ENCODE peak calls at places on chromosomes 4 and X, in four cellular contexts. J is neural progenitor cell, B is PC-3, M is hepatocyte. V is an unnamed sample.
A peak's percentile ranks its signal among the peaks of the same experiment; 100 is the strongest.

GRCh38 chr4:118991686-118992085 is 103.0 kb downstream of the SYNPO2 start:
- DNase-seq in M (no peak), J (no peak), B (no peak), V (no peak)

GRCh38 chr4:56914336-56914735 is 6.6 kb downstream of the REST start:
- DNase-seq in M (no peak), J (no peak), B (no peak), V (no peak)

GRCh38 chr4:82801910-82802521 is 3.4 kb upstream of the SCD5 start:
- DNase-seq in M (no peak), B (peak; percentile 49), J (no peak), V (peak; percentile 12)

GRCh38 chrX:6226646-6227444 is 1.8 kb downstream of the NLGN4X start:
- DNase-seq in B (no peak), M (peak; percentile 18), J (peak; percentile 48), V (no peak)

GRCh38 chr4:85084371-85085170 is 118.1 kb upstream of the WDFY3 start:
- DNase-seq in J (peak; percentile 81), M (peak; percentile 84), B (peak; percentile 75), V (peak; percentile 63)

GRCh38 chr4:47463235-47463956 is at the start of gene COMMD8:
- DNase-seq in J (peak; percentile 99), M (peak; percentile 100), B (peak; percentile 82), V (peak; percentile 99)

GRCh38 chrX:141468940-141469339 is 115.6 kb downstream of the SPANXA1 start:
- DNase-seq in B (peak; percentile 85), J (no peak), M (no peak), V (no peak)

GRCh38 chrX:129984196-129984962 is 1.9 kb downstream of the BCORL1 start:
- DNase-seq in B (no peak), M (peak; percentile 53), J (peak; percentile 43), V (peak; percentile 14)

GRCh38 chr4:75432683-75433082 is 81.5 kb downstream of the RCHY1 start:
- DNase-seq in B (peak; percentile 43), J (peak; percentile 31), M (peak; percentile 19), V (peak; percentile 21)

GRCh38 chrX:129983575-129984131 is 1.2 kb downstream of the BCORL1 start:
- DNase-seq in B (no peak), J (peak; percentile 74), M (no peak), V (no peak)

GRCh38 chr4:186904104-186904503 is 180.4 kb upstream of the FAT1 start:
- DNase-seq in M (peak; percentile 16), J (no peak), B (peak; percentile 71), V (no peak)

GRCh38 chr4:15659768-15660394 is 4.7 kb upstream of the FBXL5 start:
- DNase-seq in M (peak; percentile 32), J (no peak), B (no peak), V (no peak)

GRCh38 chr4:2923141-2923551 is 40.1 kb downstream of the NOP14 start:
- DNase-seq in M (no peak), B (no peak), J (no peak), V (no peak)

GRCh38 chr4:157045507-157046127 is 30.3 kb upstream of the GLRB start:
- DNase-seq in B (peak; percentile 67), M (peak; percentile 68), J (peak; percentile 61), V (peak; percentile 7)

GRCh38 chr4:577499-578450 is 1.7 kb upstream of the TMEM271 start:
- DNase-seq in B (no peak), M (peak; percentile 57), J (peak; percentile 70), V (no peak)

GRCh38 chr4:6873792-6874461 is 35.7 kb upstream of the TBC1D14 start:
- DNase-seq in J (peak; percentile 80), M (peak; percentile 85), B (peak; percentile 64), V (peak; percentile 79)

GRCh38 chrX:4253092-4253491 is 539.6 kb upstream of the PRKX start:
- DNase-seq in J (no peak), B (no peak), M (no peak), V (peak; percentile 58)

GRCh38 chrX:105191878-105192277 is 28.6 kb downstream of the TEX13A start:
- DNase-seq in B (peak; percentile 59), M (peak; percentile 37), J (peak; percentile 63), V (peak; percentile 3)

GRCh38 chr4:13580018-13580417 is 35.7 kb upstream of the NKX3-2 start:
- DNase-seq in B (no peak), J (no peak), M (no peak), V (no peak)

GRCh38 chr4:2867758-2868491 is 24.3 kb downstream of the ADD1 start:
- DNase-seq in B (no peak), M (peak; percentile 34), J (peak; percentile 64), V (no peak)

GRCh38 chrX:100072286-100072685 is 337.8 kb downstream of the PCDH19 start:
- DNase-seq in J (no peak), M (no peak), B (no peak), V (no peak)

GRCh38 chrX:153526801-153527599 is 9.6 kb downstream of the ATP2B3 start:
- DNase-seq in M (no peak), B (no peak), J (no peak), V (no peak)

GRCh38 chr4:155434904-155435303 is 58.1 kb upstream of the MAP9 start:
- DNase-seq in J (no peak), M (no peak), B (no peak), V (no peak)

GRCh38 chr4:120826449-120826848 is 96.1 kb downstream of the PRDM5 start:
- DNase-seq in B (peak; percentile 11), M (no peak), J (no peak), V (no peak)

GRCh38 chr4:159383569-159383934 is 280.7 kb downstream of the RAPGEF2 start:
- DNase-seq in J (no peak), M (no peak), B (no peak), V (no peak)

GRCh38 chr4:60195256-60195655 is 1004.9 kb upstream of the ADGRL3 start:
- DNase-seq in J (no peak), B (no peak), M (no peak), V (no peak)

GRCh38 chr4:57020467-57021101 is 41.9 kb downstream of the POLR2B start:
- DNase-seq in M (no peak), J (no peak), B (peak; percentile 95), V (no peak)

GRCh38 chr4:7805533-7806079 is 134.1 kb downstream of the AFAP1 start:
- DNase-seq in B (peak; percentile 92), J (peak; percentile 61), M (peak; percentile 57), V (no peak)

GRCh38 chr4:154466336-154466735 is 25.3 kb downstream of the DCHS2 start:
- DNase-seq in B (no peak), M (no peak), J (no peak), V (no peak)

GRCh38 chr4:168859100-168859499 is 151.0 kb downstream of the CBR4 start:
- DNase-seq in B (no peak), M (no peak), J (no peak), V (no peak)

GRCh38 chrX:72020204-72020603 is 109.6 kb downstream of the NHSL2 start:
- DNase-seq in B (no peak), J (no peak), M (no peak), V (no peak)

GRCh38 chr4:10296730-10297129 is 160.5 kb downstream of the ZNF518B start:
- DNase-seq in M (peak; percentile 21), J (peak; percentile 83), B (no peak), V (no peak)

GRCh38 chr4:125938541-125938940 is 623.8 kb downstream of the FAT4 start:
- DNase-seq in M (no peak), J (no peak), B (no peak), V (no peak)

GRCh38 chr4:41728571-41728908 is 20.0 kb downstream of the PHOX2B start:
- DNase-seq in M (no peak), B (peak; percentile 21), J (no peak), V (no peak)

GRCh38 chr4:121277194-121278105 is 103.4 kb downstream of the QRFPR start:
- DNase-seq in M (peak; percentile 23), J (peak; percentile 43), B (peak; percentile 47), V (peak; percentile 17)

GRCh38 chr4:55768291-55768690 is 51.3 kb upstream of the EXOC1L start:
- DNase-seq in J (peak; percentile 70), M (peak; percentile 31), B (peak; percentile 68), V (no peak)

GRCh38 chr4:120085705-120086104 is 19.1 kb upstream of the MAD2L1 start:
- DNase-seq in M (no peak), J (no peak), B (no peak), V (no peak)

GRCh38 chr4:138831943-138832342 is 183.6 kb upstream of the NOCT start:
- DNase-seq in J (no peak), M (no peak), B (no peak), V (no peak)

GRCh38 chrX:13646154-13646549 is 6.8 kb upstream of the TCEANC start:
- DNase-seq in J (peak; percentile 80), M (peak; percentile 75), B (peak; percentile 66), V (peak; percentile 28)

GRCh38 chrX:81308086-81308852 is 106.4 kb downstream of the SH3BGRL start:
- DNase-seq in B (no peak), M (no peak), J (no peak), V (no peak)
- H3K27ac ChIP-seq in B (no peak overlapping the region), M (no peak overlapping the region), J (no peak overlapping the region), V (no peak overlapping the region)

GRCh38 chrX:8868906-8869305 is 67.7 kb upstream of the FAM9A start:
- DNase-seq in M (no peak), B (peak; percentile 57), J (no peak), V (no peak)
- TF ChIP-seq EZH2phosphoT487 in M (no peak), B (no peak), J (no peak), V (no peak)

GRCh38 chrX:131703646-131704045 is 159.8 kb downstream of the OR13H1 start:
- DNase-seq in B (no peak), M (peak; percentile 13), J (no peak), V (no peak)
- H3K27ac ChIP-seq in B (no peak overlapping the region), M (peak overlapping the region; percentile 31), J (no peak overlapping the region), V (no peak overlapping the region)

DNA sequence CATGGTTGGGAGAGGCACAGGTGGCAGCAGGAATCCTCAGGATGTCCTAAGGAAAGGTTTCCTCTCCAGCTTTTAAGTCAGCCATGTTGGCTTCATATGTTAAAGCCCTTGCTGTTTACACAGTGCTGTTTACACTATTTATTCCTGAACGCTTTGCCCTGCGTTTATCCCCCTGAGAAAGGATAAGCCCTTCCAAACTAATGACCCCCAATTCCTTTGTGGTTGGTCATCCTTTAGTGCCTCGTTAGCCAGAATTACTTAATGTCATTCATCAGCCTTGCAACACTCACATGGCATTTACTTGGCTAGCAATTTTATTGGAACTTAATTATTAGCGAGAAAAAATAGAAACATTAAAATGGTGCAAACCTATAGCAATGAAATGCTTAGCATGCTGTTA is 23.9 kb downstream of the VCX2 start:
- DNase-seq in J (peak; percentile 52), M (no peak), B (no peak), V (no peak)
- TF ChIP-seq EZH2phosphoT487 in J (peak; percentile 27), M (no peak), B (no peak), V (no peak)

GRCh38 chrX:96590403-96590802 is 94.2 kb upstream of the DIAPH2 start:
- DNase-seq in B (no peak), M (no peak), J (no peak), V (no peak)

GRCh38 chrX:96591418-96591817 is 93.2 kb upstream of the DIAPH2 start:
- DNase-seq in B (no peak), J (no peak), M (no peak), V (no peak)
- H3K27ac ChIP-seq in B (no peak overlapping the region), J (no peak overlapping the region), M (no peak overlapping the region), V (no peak overlapping the region)

V was measured in OCI-LY7.